ENCODE peak calls at places on chromosomes 5 and 9, in four cellular contexts. B is IMR-90, N is endothelial cell of umbilical vein, M is K562. V is an unnamed sample.

GRCh38 chr5:124923131-124923530 is 176.7 kb upstream of the ZNF608 start:
- DNase-seq in B (peak; percentile 24), N (peak; percentile 90), M (no peak), V (no peak)

GRCh38 chr5:1751026-1751863 is 48.4 kb downstream of the MRPL36 start:
- DNase-seq in B (no peak), N (no peak), M (no peak), V (no peak)

GRCh38 chr9:135925496-135926133 is 18.3 kb upstream of the CAMSAP1 start:
- DNase-seq in B (peak; percentile 35), N (no peak), M (no peak), V (no peak)

GRCh38 chr9:89952401-89952800 is 347.6 kb downstream of the GADD45G start:
- DNase-seq in B (peak; percentile 75), N (no peak), M (no peak), V (no peak)

GRCh38 chr5:169300468-169301385 is at the start of gene SLIT3:
- DNase-seq in B (peak; percentile 47), N (peak; percentile 72), M (peak; percentile 38), V (peak; percentile 19)

GRCh38 chr5:130032807-130033206 is 128.5 kb downstream of the CHSY3 start:
- DNase-seq in B (no peak), N (no peak), M (no peak), V (no peak)

GRCh38 chr9:91192785-91193657 is 168.7 kb downstream of the AUH start:
- DNase-seq in B (peak; percentile 100), N (peak; percentile 96), M (peak; percentile 72), V (peak; percentile 77)

GRCh38 chr9:114723926-114724325 is 41.9 kb upstream of the TEX48 start:
- DNase-seq in B (peak; percentile 92), N (no peak), M (no peak), V (no peak)

GRCh38 chr5:16733597-16733996 is 116.8 kb upstream of the RETREG1 start:
- DNase-seq in B (no peak), N (no peak), M (no peak), V (no peak)

GRCh38 chr9:120775859-120776258 is 17.4 kb downstream of the FBXW2 start:
- DNase-seq in B (no peak), N (no peak), M (peak; percentile 34), V (peak; percentile 98)

DNA sequence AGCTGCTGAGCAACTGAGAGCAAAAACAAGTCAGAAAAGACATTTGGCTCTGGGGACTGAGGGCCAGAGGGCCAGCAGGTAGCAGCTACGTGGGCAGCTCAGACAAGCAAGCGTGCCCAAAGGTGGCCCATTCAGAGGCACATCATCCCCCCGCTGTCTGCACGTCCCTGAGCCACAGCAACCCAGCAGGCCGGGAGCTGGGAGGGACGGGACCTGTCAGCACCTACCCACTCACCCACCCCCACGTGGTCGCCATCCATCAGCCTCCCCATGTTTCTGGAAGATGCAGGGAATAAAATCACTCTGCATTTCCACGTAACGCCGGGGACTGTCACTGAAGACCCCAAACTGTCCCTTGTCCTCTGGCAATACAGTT is 167.8 kb downstream of the COL23A1 start:
- DNase-seq in B (no peak), N (no peak), M (no peak), V (no peak)
- H2AFZ ChIP-seq in B (no peak overlapping the region), N (no peak overlapping the region), M (no peak overlapping the region), V (no peak overlapping the region)

DNA sequence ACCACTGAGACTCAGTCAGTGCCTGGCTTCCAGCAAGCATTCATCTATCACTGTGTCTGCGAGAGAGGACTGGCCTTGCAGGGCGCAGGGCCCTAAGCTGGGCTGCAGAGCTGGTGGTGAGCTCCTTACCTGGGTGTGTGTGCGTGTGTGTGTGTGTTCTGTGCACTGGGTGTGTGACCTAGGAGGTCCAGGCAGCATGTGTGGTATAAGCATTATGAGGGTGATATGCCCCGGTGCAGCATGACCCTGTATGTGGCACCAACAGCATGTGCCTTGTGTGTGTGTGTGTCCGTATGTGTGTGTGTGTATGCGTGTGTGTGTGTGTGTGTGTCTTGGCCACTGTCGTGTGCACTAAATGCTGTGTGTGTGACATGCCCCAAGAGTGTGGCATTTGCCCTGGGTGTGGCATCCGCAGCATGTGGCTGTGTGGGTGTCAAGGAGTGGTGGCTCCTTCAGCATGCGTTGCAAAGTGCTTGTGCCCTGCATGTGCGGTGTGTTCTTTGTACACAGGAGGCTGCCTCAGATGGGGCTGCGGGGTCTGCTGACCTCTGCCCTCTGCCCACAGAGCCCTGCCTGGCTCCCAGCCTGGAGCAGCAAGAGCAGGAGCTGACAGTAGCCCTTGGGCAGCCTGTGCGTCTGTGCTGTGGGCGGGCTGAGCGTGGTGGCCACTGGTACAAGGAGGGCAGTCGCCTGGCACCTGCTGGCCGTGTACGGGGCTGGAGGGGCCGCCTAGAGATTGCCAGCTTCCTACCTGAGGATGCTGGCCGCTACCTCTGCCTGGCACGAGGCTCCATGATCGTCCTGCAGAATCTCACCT is 3.3 kb downstream of the FGFR4 start:
- DNase-seq in B (no peak), N (no peak), M (no peak), V (no peak)
- H3K9me1 ChIP-seq in B (peaks cover 4% of the 10 kb centered on the region), N (no peaks in the 10 kb centered on the region), M (no peaks in the 10 kb centered on the region), V (no peaks in the 10 kb centered on the region)

GRCh38 chr5:54703568-54704255 is 186.2 kb downstream of the SNX18 start:
- DNase-seq in B (no peak), N (no peak), M (no peak), V (no peak)
- H2AFZ ChIP-seq in B (peak overlapping the region; percentile 45), N (no peak overlapping the region), M (no peak overlapping the region), V (no peak overlapping the region)

GRCh38 chr5:65855758-65856157 is 70.6 kb upstream of the ERBIN start:
- DNase-seq in B (no peak), N (peak; percentile 37), M (no peak), V (no peak)
- H3K9me1 ChIP-seq in B (peaks cover 9% of the 10 kb centered on the region), N (no peaks in the 10 kb centered on the region), M (no peaks in the 10 kb centered on the region), V (no peaks in the 10 kb centered on the region)

DNA sequence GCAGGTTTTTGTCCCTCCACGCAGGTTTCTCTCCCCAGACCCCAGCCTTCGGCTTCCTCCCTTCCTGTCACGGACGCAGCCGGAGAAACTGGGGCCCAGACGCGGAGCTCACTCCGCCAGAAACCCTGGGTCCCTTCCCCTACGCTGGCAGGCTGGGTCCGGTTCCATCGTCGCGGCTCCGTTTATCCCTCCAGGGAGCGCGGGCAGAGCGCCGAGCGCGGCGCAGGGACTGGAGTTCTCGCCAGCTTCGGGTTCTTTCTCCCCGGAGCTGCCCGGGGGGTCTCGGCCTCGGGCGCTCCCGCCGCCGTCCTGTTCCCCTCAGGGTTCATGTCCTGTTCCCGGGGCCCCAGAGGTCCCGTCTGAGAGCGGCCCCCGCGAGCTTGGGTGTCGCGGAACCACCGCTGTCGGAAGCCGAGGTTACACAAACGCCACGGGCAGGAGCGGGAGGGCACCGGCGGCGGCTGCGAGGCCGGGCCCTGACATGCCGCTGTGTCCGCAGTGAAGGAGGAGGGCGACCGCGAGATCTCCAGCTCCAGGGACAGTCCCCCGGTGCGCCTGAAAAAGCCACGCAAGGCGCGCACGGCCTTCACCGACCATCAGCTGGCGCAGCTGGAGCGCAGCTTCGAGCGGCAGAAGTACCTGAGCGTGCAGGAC is 4.6 kb downstream of the BARHL1 start:
- DNase-seq in B (no peak), N (no peak), M (no peak), V (no peak)
- H2AFZ ChIP-seq in B (no peak overlapping the region), N (no peak overlapping the region), M (no peak overlapping the region), V (no peak overlapping the region)

DNA sequence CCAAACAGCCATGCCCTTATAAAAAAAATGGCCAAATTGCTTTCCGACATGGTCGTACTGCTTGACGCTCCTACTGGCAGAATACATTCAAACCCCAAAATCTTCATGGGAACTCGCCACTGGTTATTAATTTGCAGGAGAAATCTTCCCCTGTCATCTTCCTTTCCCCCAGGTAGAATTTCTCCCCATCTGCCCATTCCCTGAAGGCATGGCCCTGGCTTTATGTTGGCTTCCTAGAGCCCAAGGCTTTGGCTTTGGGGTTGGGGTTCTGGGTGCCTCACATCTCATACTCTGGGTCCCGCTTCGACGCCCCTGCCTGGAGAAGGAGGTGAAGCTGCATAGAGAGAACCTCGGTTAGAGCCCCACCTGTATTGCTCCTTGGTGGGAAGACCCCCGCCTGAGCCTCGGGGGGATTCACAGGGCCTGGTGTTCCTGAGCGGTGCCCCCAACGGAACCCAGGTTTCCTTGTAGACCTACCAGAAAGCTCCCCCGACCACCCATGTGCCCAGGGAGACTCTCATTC is 8.6 kb upstream of the FIBCD1 start:
- DNase-seq in B (no peak), N (no peak), M (peak; percentile 59), V (no peak)
- H3K9me1 ChIP-seq in B (no peaks in the 10 kb centered on the region), N (no peaks in the 10 kb centered on the region), M (peaks cover 8% of the 10 kb centered on the region), V (no peaks in the 10 kb centered on the region)

GRCh38 chr5:86570427-86571083 is 47.2 kb upstream of the COX7C start:
- DNase-seq in B (no peak), N (no peak), M (peak; percentile 44), V (no peak)

DNA sequence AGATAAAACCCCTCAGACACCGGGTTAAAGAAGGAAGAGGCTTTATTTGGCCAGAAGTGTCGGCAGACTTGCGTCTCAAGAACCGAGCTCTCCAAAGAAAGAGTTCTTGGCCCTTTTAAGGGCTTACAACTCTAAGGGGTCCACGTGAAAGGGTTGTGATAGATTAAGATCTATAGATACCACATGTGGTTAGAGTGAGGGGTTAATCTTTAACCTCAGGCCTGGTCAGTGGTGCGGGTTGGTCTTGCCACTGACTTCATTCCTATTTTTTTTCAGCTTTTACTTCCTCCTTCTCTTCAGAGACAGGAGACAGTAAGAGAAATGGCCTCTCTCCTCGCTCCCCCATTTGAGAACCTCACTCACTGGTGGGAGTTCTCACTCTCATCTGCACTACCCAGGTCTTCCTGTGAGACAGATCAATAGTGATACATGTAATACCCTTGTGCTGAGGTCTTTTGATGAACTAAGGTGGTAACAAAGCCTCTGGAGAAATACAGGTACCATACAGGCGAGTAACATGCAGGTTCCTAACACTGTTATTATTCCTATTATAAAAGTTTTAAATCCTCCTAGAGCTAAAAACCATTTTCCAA is 52.4 kb upstream of the COX7C start:
- DNase-seq in B (no peak), N (no peak), M (no peak), V (no peak)
- H2AFZ ChIP-seq in B (no peak overlapping the region), N (no peak overlapping the region), M (peak overlapping the region; percentile 44), V (no peak overlapping the region)

V was measured in keratinocyte.